ENCODE peak calls at places on chromosome 11, in six cellular contexts. One of them, this sample, is unnamed.

GRCh38 chr11:130131957-130132850 is 27.4 kb upstream of the ST14 start:
- DNase-seq in A549: peak
- DNase-seq in gastrocnemius medialis: peak
- DNase-seq in body of pancreas: peak
- DNase-seq in heart left ventricle: no peak
- DNase-seq in tibial nerve: no peak
- DNase-seq in this sample: no peak

GRCh38 chr11:100878474-100878873 is 191.4 kb downstream of the ARHGAP42 start:
- DNase-seq in A549: no peak
- DNase-seq in gastrocnemius medialis: no peak
- DNase-seq in body of pancreas: no peak
- DNase-seq in heart left ventricle: no peak
- DNase-seq in tibial nerve: no peak
- DNase-seq in this sample: no peak

GRCh38 chr11:30758946-30759501 is 172.9 kb upstream of the MPPED2 start:
- DNase-seq in A549: no peak
- DNase-seq in gastrocnemius medialis: no peak
- DNase-seq in body of pancreas: no peak
- DNase-seq in heart left ventricle: no peak
- DNase-seq in tibial nerve: no peak
- DNase-seq in this sample: no peak

GRCh38 chr11:69048718-69049489 is at the start of gene TPCN2:
- DNase-seq in A549: peak
- DNase-seq in gastrocnemius medialis: peak
- DNase-seq in body of pancreas: peak
- DNase-seq in heart left ventricle: peak
- DNase-seq in tibial nerve: peak
- DNase-seq in this sample: no peak

GRCh38 chr11:74726547-74727182 is 4.6 kb downstream of the CHRDL2 start:
- DNase-seq in A549: peak
- DNase-seq in gastrocnemius medialis: peak
- DNase-seq in body of pancreas: peak
- DNase-seq in heart left ventricle: peak
- DNase-seq in tibial nerve: peak
- DNase-seq in this sample: no peak

GRCh38 chr11:2587132-2587930 is 112.5 kb downstream of the KCNQ1OT1 start:
- DNase-seq in A549: no peak
- DNase-seq in gastrocnemius medialis: no peak
- DNase-seq in body of pancreas: no peak
- DNase-seq in heart left ventricle: peak
- DNase-seq in tibial nerve: no peak
- DNase-seq in this sample: peak

GRCh38 chr11:63869171-63869591 is 30.3 kb downstream of the MARK2 start:
- DNase-seq in A549: no peak
- DNase-seq in gastrocnemius medialis: no peak
- DNase-seq in body of pancreas: no peak
- DNase-seq in heart left ventricle: no peak
- DNase-seq in tibial nerve: no peak
- DNase-seq in this sample: no peak

GRCh38 chr11:74366576-74366975 is 31.7 kb downstream of the PGM2L1 start:
- DNase-seq in A549: no peak
- DNase-seq in gastrocnemius medialis: no peak
- DNase-seq in body of pancreas: no peak
- DNase-seq in heart left ventricle: no peak
- DNase-seq in tibial nerve: no peak
- DNase-seq in this sample: no peak

GRCh38 chr11:70493891-70494290 is 95.6 kb downstream of the CTTN start:
- DNase-seq in A549: no peak
- DNase-seq in gastrocnemius medialis: no peak
- DNase-seq in body of pancreas: no peak
- DNase-seq in heart left ventricle: peak
- DNase-seq in tibial nerve: no peak
- DNase-seq in this sample: no peak

GRCh38 chr11:106917973-106918372 is 100.3 kb downstream of the GUCY1A2 start:
- DNase-seq in A549: no peak
- DNase-seq in gastrocnemius medialis: no peak
- DNase-seq in body of pancreas: no peak
- DNase-seq in heart left ventricle: no peak
- DNase-seq in tibial nerve: no peak
- DNase-seq in this sample: no peak

GRCh38 chr11:68689737-68690625 is 5.6 kb downstream of the GAL start:
- DNase-seq in A549: no peak
- DNase-seq in gastrocnemius medialis: no peak
- DNase-seq in body of pancreas: no peak
- DNase-seq in heart left ventricle: no peak
- DNase-seq in tibial nerve: no peak
- DNase-seq in this sample: no peak

GRCh38 chr11:118699508-118700220 is 20.2 kb upstream of the TREH start:
- DNase-seq in A549: no peak
- DNase-seq in gastrocnemius medialis: no peak
- DNase-seq in body of pancreas: peak
- DNase-seq in heart left ventricle: no peak
- DNase-seq in tibial nerve: no peak
- DNase-seq in this sample: no peak

GRCh38 chr11:110857885-110858555 is 145.8 kb upstream of the ARHGAP20 start:
- DNase-seq in A549: no peak
- DNase-seq in gastrocnemius medialis: peak
- DNase-seq in body of pancreas: peak
- DNase-seq in heart left ventricle: no peak
- DNase-seq in tibial nerve: no peak
- DNase-seq in this sample: no peak

GRCh38 chr11:61827573-61828378 is at the start of gene FADS2:
- DNase-seq in A549: peak
- DNase-seq in gastrocnemius medialis: peak
- DNase-seq in body of pancreas: peak
- DNase-seq in heart left ventricle: peak
- DNase-seq in tibial nerve: peak
- DNase-seq in this sample: no peak
- TF ChIP-seq POLR2A in A549: peak
- TF ChIP-seq POLR2A in gastrocnemius medialis: peak
- TF ChIP-seq POLR2A in body of pancreas: no peak
- TF ChIP-seq POLR2A in heart left ventricle: no peak
- TF ChIP-seq POLR2A in tibial nerve: peak
- TF ChIP-seq POLR2A in this sample: no peak

DNA sequence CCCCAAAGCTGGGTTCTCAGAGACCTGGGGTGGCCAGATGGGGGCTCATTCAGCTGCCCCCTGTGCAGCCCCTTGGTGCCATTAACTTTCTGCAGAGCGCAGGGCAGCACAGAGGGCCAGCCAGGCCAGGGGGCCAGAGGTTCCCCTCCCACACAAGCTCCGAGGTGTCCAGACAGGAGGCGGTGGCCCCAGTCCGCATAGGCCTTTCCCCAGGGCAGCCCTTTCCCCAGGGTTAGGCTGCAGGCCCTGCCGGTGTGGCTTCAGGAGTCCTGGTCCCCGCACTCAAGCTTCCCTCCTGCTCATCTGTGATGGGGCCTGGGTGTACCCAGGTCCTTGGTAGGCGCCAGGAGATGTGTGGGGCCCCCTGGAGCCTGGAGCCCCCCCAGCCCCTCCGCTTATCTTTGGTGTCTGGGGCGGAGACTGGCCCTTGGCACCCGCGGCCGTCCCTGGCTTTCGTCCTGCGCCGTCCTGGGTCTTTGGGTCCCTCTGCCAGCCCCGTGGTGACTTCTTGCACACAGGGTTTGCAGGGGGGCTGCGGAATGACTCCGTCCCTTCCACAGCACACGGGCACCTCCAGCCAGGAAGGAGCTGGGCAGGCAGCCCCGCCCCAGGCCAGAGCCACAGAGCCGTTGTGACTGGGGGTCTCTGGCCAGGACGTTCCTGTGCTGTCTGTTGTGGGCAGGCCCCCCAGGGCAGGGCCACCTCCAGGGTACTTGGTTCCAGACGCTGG is 8.9 kb downstream of the BRSK2 start:
- DNase-seq in A549: no peak
- DNase-seq in gastrocnemius medialis: no peak
- DNase-seq in body of pancreas: no peak
- DNase-seq in heart left ventricle: peak
- DNase-seq in tibial nerve: no peak
- DNase-seq in this sample: no peak
- H3K27ac ChIP-seq in A549: no peak
- H3K27ac ChIP-seq in gastrocnemius medialis: no peak
- H3K27ac ChIP-seq in body of pancreas: no peak
- H3K27ac ChIP-seq in heart left ventricle: no peak
- H3K27ac ChIP-seq in tibial nerve: peak
- H3K27ac ChIP-seq in this sample: no peak

GRCh38 chr11:44876923-44877322 is 73.8 kb downstream of the TP53I11 start:
- DNase-seq in A549: no peak
- DNase-seq in gastrocnemius medialis: no peak
- DNase-seq in body of pancreas: no peak
- DNase-seq in heart left ventricle: no peak
- DNase-seq in tibial nerve: no peak
- DNase-seq in this sample: no peak

GRCh38 chr11:44876194-44876723 is 74.4 kb downstream of the TP53I11 start:
- DNase-seq in A549: no peak
- DNase-seq in gastrocnemius medialis: no peak
- DNase-seq in body of pancreas: no peak
- DNase-seq in heart left ventricle: no peak
- DNase-seq in tibial nerve: no peak
- DNase-seq in this sample: no peak

GRCh38 chr11:44872556-44872955 is 78.1 kb downstream of the TP53I11 start:
- DNase-seq in A549: no peak
- DNase-seq in gastrocnemius medialis: no peak
- DNase-seq in body of pancreas: no peak
- DNase-seq in heart left ventricle: no peak
- DNase-seq in tibial nerve: no peak
- DNase-seq in this sample: no peak

GRCh38 chr11:44875056-44875455 is 75.6 kb downstream of the TP53I11 start:
- DNase-seq in A549: no peak
- DNase-seq in gastrocnemius medialis: no peak
- DNase-seq in body of pancreas: no peak
- DNase-seq in heart left ventricle: no peak
- DNase-seq in tibial nerve: no peak
- DNase-seq in this sample: no peak

GRCh38 chr11:44874284-44874683 is 76.4 kb downstream of the TP53I11 start:
- DNase-seq in A549: no peak
- DNase-seq in gastrocnemius medialis: no peak
- DNase-seq in body of pancreas: no peak
- DNase-seq in heart left ventricle: no peak
- DNase-seq in tibial nerve: no peak
- DNase-seq in this sample: no peak
- TF ChIP-seq CTCF in A549: no peak
- TF ChIP-seq CTCF in gastrocnemius medialis: no peak
- TF ChIP-seq CTCF in body of pancreas: no peak
- TF ChIP-seq CTCF in heart left ventricle: no peak
- TF ChIP-seq CTCF in tibial nerve: no peak
- TF ChIP-seq CTCF in this sample: no peak

GRCh38 chr11:124725719-124726105 is 14.0 kb upstream of the NRGN start:
- DNase-seq in A549: no peak
- DNase-seq in gastrocnemius medialis: no peak
- DNase-seq in body of pancreas: no peak
- DNase-seq in heart left ventricle: no peak
- DNase-seq in tibial nerve: no peak
- DNase-seq in this sample: no peak
- TF ChIP-seq POLR2A in A549: no peak
- TF ChIP-seq POLR2A in gastrocnemius medialis: no peak
- TF ChIP-seq POLR2A in body of pancreas: no peak
- TF ChIP-seq POLR2A in heart left ventricle: no peak
- TF ChIP-seq POLR2A in tibial nerve: no peak
- TF ChIP-seq POLR2A in this sample: no peak

DNA sequence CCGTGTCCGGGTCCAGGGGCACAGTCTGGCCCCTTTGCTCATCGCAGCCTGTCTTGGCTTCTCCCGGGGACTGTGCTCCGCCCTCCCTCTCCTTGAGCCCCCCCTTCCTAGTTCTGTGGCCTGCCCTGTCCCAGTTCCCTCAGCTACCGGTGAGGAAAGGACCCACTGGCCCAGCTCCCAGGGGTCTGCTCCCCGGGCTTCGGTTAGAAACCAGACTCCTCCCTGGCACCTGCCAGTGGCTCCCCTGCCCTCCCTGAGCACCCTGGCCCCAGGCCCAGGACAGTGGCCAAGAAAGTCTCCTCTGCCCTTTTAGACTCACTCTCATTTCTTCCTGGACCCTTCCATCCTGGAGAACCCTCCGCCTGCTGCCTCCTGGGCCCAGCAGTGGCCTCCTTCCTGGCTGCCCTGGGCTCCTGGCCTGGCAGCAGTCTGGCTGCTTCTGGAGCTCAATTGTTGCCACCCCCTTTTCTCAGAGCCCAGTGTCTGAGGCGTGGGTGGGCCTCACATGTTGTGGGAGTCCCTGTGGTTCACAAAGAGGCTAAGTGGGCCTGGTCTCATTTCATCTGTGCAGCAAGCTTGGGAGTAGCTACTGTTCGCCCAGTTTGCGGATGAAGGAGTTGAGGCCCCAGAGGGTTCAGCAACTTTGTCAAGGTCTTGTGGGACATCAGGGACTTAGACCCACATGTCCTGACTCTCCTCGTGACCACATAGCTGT is 12.6 kb downstream of the PRDM11 start:
- DNase-seq in A549: no peak
- DNase-seq in gastrocnemius medialis: no peak
- DNase-seq in body of pancreas: no peak
- DNase-seq in heart left ventricle: no peak
- DNase-seq in tibial nerve: no peak
- DNase-seq in this sample: no peak
- H3K27ac ChIP-seq in A549: no peak
- H3K27ac ChIP-seq in gastrocnemius medialis: peak
- H3K27ac ChIP-seq in body of pancreas: no peak
- H3K27ac ChIP-seq in heart left ventricle: peak
- H3K27ac ChIP-seq in tibial nerve: peak
- H3K27ac ChIP-seq in this sample: peak

DNA sequence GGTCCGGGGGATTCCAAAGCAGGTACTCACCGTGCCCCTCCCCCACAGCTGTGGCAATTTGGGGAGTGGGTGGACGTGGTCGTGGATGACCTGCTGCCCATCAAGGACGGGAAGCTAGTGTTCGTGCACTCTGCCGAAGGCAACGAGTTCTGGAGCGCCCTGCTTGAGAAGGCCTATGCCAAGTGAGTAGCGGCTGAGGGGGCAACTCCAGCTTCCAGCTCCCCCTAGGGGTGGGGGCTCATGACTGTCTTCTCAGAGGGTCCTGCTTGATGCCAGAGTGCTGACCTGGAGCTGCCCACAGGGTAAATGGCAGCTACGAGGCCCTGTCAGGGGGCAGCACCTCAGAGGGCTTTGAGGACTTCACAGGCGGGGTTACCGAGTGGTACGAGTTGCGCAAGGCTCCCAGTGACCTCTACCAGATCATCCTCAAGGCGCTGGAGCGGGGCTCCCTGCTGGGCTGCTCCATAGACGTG is 4.2 kb downstream of the CAPN1 start:
- DNase-seq in A549: no peak
- DNase-seq in gastrocnemius medialis: no peak
- DNase-seq in body of pancreas: no peak
- DNase-seq in heart left ventricle: no peak
- DNase-seq in tibial nerve: no peak
- DNase-seq in this sample: no peak
- TF ChIP-seq CTCF in A549: no peak
- TF ChIP-seq CTCF in gastrocnemius medialis: no peak
- TF ChIP-seq CTCF in body of pancreas: no peak
- TF ChIP-seq CTCF in heart left ventricle: no peak
- TF ChIP-seq CTCF in tibial nerve: no peak
- TF ChIP-seq CTCF in this sample: no peak

GRCh38 chr11:76615950-76616349 is 54.6 kb downstream of the LRRC32 start:
- DNase-seq in A549: no peak
- DNase-seq in gastrocnemius medialis: no peak
- DNase-seq in body of pancreas: no peak
- DNase-seq in heart left ventricle: peak
- DNase-seq in tibial nerve: no peak
- DNase-seq in this sample: no peak
- TF ChIP-seq POLR2A in A549: no peak
- TF ChIP-seq POLR2A in gastrocnemius medialis: peak
- TF ChIP-seq POLR2A in body of pancreas: no peak
- TF ChIP-seq POLR2A in heart left ventricle: no peak
- TF ChIP-seq POLR2A in tibial nerve: no peak
- TF ChIP-seq POLR2A in this sample: no peak